ENCODE peak calls at places on chromosomes 12 and 14, in eight cellular contexts. F is CD4-positive, CD25-positive, alpha-beta regulatory T cell; B is skeletal muscle cell; K is CD4-positive, alpha-beta memory T cell; Y is breast epithelium; I is AG09309; X is psoas muscle; W is AG04450. H is an unnamed sample.

GRCh38 chr12:1851126-1851791 is 30.9 kb downstream of the LRTM2 start:
- DNase-seq in F (no peak), B (no peak), K (no peak), Y (no peak), I (peak), X (no peak), W (peak), H (no peak)

GRCh38 chr12:54959291-54960018 is 25.1 kb downstream of the TESPA1 start:
- DNase-seq in F (no peak), B (no peak), K (no peak), Y (no peak), I (no peak), X (no peak), W (no peak), H (no peak)

GRCh38 chr12:127538325-127538724 is 728.6 kb upstream of the TMEM132C start:
- DNase-seq in F (no peak), B (no peak), K (no peak), Y (no peak), I (no peak), X (no peak), W (no peak), H (no peak)

GRCh38 chr14:56145965-56146364 is 27.8 kb downstream of the PELI2 start:
- DNase-seq in F (no peak), B (peak), K (no peak), Y (no peak), I (peak), X (no peak), W (peak), H (no peak)

GRCh38 chr12:56687225-56688128 is 607 bp downstream of the PTGES3 start:
- DNase-seq in F (peak), B (no peak), K (peak), Y (peak), I (no peak), X (peak), W (no peak), H (peak)

GRCh38 chr12:49897276-49897675 is 6.4 kb downstream of the FAIM2 start:
- DNase-seq in F (no peak), B (no peak), K (no peak), Y (no peak), I (no peak), X (peak), W (no peak), H (no peak)

GRCh38 chr12:57235012-57235727 is 5.7 kb downstream of the SHMT2 start:
- DNase-seq in F (peak), B (peak), K (no peak), Y (no peak), I (no peak), X (peak), W (no peak), H (peak)

GRCh38 chr12:130437555-130438242 is 100.0 kb downstream of the PIWIL1 start:
- DNase-seq in F (no peak), B (no peak), K (no peak), Y (peak), I (no peak), X (peak), W (no peak), H (no peak)

GRCh38 chr14:60622210-60622919 is 26.9 kb downstream of the SIX1 start:
- DNase-seq in F (no peak), B (peak), K (no peak), Y (no peak), I (no peak), X (no peak), W (no peak), H (no peak)

GRCh38 chr12:2351129-2351528 is 298.3 kb downstream of the CACNA1C start:
- DNase-seq in F (no peak), B (no peak), K (no peak), Y (no peak), I (no peak), X (no peak), W (no peak), H (no peak)

GRCh38 chr14:88129306-88130056 is 124.5 kb downstream of the GPR65 start:
- DNase-seq in F (no peak), B (peak), K (no peak), Y (no peak), I (peak), X (no peak), W (no peak), H (no peak)

GRCh38 chr14:37721976-37722659 is 126.7 kb downstream of the TTC6 start:
- DNase-seq in F (no peak), B (no peak), K (no peak), Y (no peak), I (no peak), X (no peak), W (no peak), H (no peak)

GRCh38 chr12:12671850-12672660 is 23.9 kb downstream of the GPR19 start:
- DNase-seq in F (no peak), B (no peak), K (no peak), Y (no peak), I (no peak), X (no peak), W (no peak), H (no peak)

GRCh38 chr14:92952497-92953298 is 29.7 kb downstream of the CHGA start:
- DNase-seq in F (no peak), B (no peak), K (no peak), Y (no peak), I (no peak), X (no peak), W (no peak), H (no peak)

GRCh38 chr12:127899981-127900380 is 367.0 kb upstream of the TMEM132C start:
- DNase-seq in F (no peak), B (no peak), K (no peak), Y (no peak), I (no peak), X (no peak), W (no peak), H (no peak)

GRCh38 chr12:83603106-83603505 is 916.4 kb downstream of the TMTC2 start:
- DNase-seq in F (no peak), B (no peak), K (no peak), Y (no peak), I (no peak), X (no peak), W (no peak), H (no peak)

GRCh38 chr12:111393700-111394275 is 11.9 kb upstream of the SH2B3 start:
- DNase-seq in F (no peak), B (no peak), K (no peak), Y (no peak), I (no peak), X (peak), W (no peak), H (no peak)

GRCh38 chr14:100688598-100689499 is 37.8 kb upstream of the DLK1 start:
- DNase-seq in F (no peak), B (no peak), K (no peak), Y (no peak), I (no peak), X (no peak), W (peak), H (no peak)

GRCh38 chr14:64060648-64061096 is 207.9 kb downstream of the SYNE2 start:
- DNase-seq in F (no peak), B (no peak), K (no peak), Y (no peak), I (no peak), X (no peak), W (no peak), H (peak)

GRCh38 chr12:47393403-47393790 is 312.4 kb downstream of the RPAP3 start:
- DNase-seq in F (no peak), B (no peak), K (no peak), Y (no peak), I (no peak), X (no peak), W (no peak), H (no peak)
- H3K4me3 ChIP-seq in F (peak), B (no peak), K (no peak), Y (no peak), I (no peak), X (peak), W (no peak), H (no peak)

GRCh38 chr14:103127861-103128598 is 4.8 kb downstream of the TNFAIP2 start:
- DNase-seq in F (no peak), B (no peak), K (no peak), Y (no peak), I (no peak), X (peak), W (no peak), H (no peak)

GRCh38 chr14:103126088-103126872 is 3.0 kb downstream of the TNFAIP2 start:
- DNase-seq in F (no peak), B (no peak), K (no peak), Y (no peak), I (no peak), X (peak), W (no peak), H (no peak)

GRCh38 chr14:103127356-103127755 is 4.1 kb downstream of the TNFAIP2 start:
- DNase-seq in F (no peak), B (no peak), K (no peak), Y (no peak), I (no peak), X (no peak), W (no peak), H (no peak)

GRCh38 chr14:103125098-103126070 is 2.1 kb downstream of the TNFAIP2 start:
- DNase-seq in F (no peak), B (no peak), K (no peak), Y (no peak), I (no peak), X (peak), W (no peak), H (no peak)

GRCh38 chr14:103126873-103127304 is 3.6 kb downstream of the TNFAIP2 start:
- DNase-seq in F (no peak), B (no peak), K (no peak), Y (no peak), I (no peak), X (peak), W (no peak), H (peak)
- H3K4me3 ChIP-seq in F (no peak), B (peak), K (no peak), Y (peak), I (no peak), X (peak), W (peak), H (no peak)

GRCh38 chr12:26127404-26127803 is 2.6 kb upstream of the BHLHE41 start:
- DNase-seq in F (no peak), B (no peak), K (no peak), Y (no peak), I (no peak), X (no peak), W (no peak), H (no peak)

GRCh38 chr12:26123482-26123980 is 1.3 kb downstream of the BHLHE41 start:
- DNase-seq in F (no peak), B (no peak), K (no peak), Y (no peak), I (no peak), X (no peak), W (no peak), H (no peak)

GRCh38 chr12:26124491-26125450 is at the start of gene BHLHE41:
- DNase-seq in F (no peak), B (no peak), K (no peak), Y (peak), I (no peak), X (peak), W (no peak), H (peak)

GRCh38 chr12:26126340-26127284 is 1.8 kb upstream of the BHLHE41 start:
- DNase-seq in F (no peak), B (peak), K (no peak), Y (peak), I (no peak), X (peak), W (no peak), H (peak)

DNA sequence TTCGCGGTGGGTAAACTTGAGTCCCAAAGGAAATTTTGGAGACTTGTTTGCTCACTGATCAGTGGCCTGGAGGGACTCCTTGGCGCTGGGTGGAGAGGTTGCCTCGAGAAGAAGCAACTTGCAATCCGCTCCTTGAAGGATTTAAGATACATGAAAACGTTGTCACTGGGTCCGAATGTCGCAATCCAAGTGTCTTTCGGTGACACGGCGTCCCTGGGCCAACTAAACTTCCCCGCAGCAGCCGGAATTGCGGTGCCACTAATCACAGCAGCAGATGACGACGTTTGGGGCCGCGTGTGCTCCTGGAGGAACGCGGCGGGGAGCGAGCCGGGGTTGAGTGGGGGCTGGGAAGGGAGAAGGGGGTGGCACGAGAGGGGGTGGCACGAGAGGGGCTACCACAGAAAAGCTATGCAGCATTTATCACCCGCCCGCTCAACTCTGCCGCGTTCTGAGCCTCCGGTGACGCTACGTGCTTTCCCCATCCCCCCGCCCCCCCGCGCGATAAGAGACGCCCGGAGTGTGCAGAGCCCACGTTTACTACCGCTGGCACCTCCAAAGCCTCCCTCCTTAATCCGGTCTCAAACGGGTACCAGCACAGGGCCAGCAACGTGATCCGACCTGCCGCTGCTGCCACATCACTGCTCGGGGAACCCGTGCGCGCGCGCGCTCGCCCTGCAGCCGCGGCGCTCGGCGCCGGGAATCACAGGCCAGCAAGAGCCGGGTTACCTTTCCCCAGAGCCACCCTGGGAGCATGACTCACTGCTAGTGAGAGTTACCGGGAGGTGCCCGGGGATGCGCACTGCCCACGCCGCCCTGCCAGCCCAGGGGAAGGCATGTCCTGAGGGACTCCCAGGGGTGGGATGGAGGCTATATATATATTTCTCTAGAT is 858 bp upstream of the BHLHE41 start:
- DNase-seq in F (peak), B (no peak), K (no peak), Y (peak), I (no peak), X (peak), W (no peak), H (peak)
- H3K4me3 ChIP-seq in F (peak), B (peak), K (no peak), Y (peak), I (peak), X (peak), W (peak), H (peak)

GRCh38 chr12:110284597-110284996 is 3.5 kb downstream of the ATP2A2 start:
- DNase-seq in F (no peak), B (no peak), K (no peak), Y (no peak), I (no peak), X (no peak), W (no peak), H (no peak)
- H3K4me3 ChIP-seq in F (peak), B (peak), K (no peak), Y (peak), I (peak), X (peak), W (peak), H (peak)

DNA sequence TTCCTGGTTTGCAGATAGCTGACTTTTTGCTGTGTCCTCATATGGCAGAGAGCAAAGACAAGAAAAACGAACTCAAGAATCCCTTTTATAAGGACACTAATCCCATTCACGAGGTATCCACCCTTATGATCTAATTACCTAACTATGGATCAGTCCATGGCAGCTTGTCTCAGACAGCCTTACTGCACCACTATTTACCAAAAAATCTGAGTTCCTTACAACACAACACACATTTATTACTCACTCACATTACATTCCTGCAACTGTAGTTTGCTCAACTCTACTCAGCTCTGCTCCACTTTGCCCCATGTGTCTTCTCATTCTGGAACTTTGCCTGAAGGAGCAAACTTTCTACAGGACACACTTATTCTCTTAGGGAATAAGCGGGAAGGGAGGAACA is 10.1 kb upstream of the SLC6A15 start:
- DNase-seq in F (no peak), B (no peak), K (no peak), Y (no peak), I (no peak), X (no peak), W (no peak), H (no peak)
- H3K4me3 ChIP-seq in F (no peak), B (no peak), K (no peak), Y (no peak), I (no peak), X (no peak), W (no peak), H (no peak)